ENCODE peak calls at places on chromosomes 6 and 20, in four cellular contexts. S is dorsolateral prefrontal cortex, M is mucosa of descending colon, W is pancreas. O is an unnamed sample.

GRCh38 chr20:50916257-50916656 is 15.0 kb downstream of the ADNP start:
- DNase-seq in S (no peak), M (no peak), W (no peak), O (no peak)

GRCh38 chr6:3377536-3378397 is 79.1 kb downstream of the SLC22A23 start:
- DNase-seq in S (no peak), M (peak), W (no peak), O (no peak)

GRCh38 chr6:83962592-83962991 is 71.0 kb upstream of the MRAP2 start:
- DNase-seq in S (no peak), M (no peak), W (no peak), O (no peak)

GRCh38 chr6:79466222-79466834 is 70.9 kb downstream of the LCA5 start:
- DNase-seq in S (no peak), M (no peak), W (no peak), O (no peak)

GRCh38 chr6:69789573-69789972 is 7.2 kb downstream of the LMBRD1 start:
- DNase-seq in S (no peak), M (no peak), W (no peak), O (no peak)

GRCh38 chr6:135052939-135053338 is 1.7 kb downstream of the HBS1L start:
- DNase-seq in S (no peak), M (no peak), W (no peak), O (no peak)

GRCh38 chr6:49987749-49988148 is 18.3 kb upstream of the DEFB113 start:
- DNase-seq in S (no peak), M (no peak), W (no peak), O (no peak)

GRCh38 chr20:37511605-37512275 is 9.3 kb upstream of the NNAT start:
- DNase-seq in S (no peak), M (no peak), W (no peak), O (no peak)

GRCh38 chr6:26743941-26744699 is 84.6 kb upstream of the ZNF322 start:
- DNase-seq in S (no peak), M (no peak), W (no peak), O (no peak)

GRCh38 chr6:163133017-163133416 is 281.5 kb upstream of the QKI start:
- DNase-seq in S (no peak), M (no peak), W (no peak), O (no peak)

GRCh38 chr6:146968041-146968760 is 236.0 kb upstream of the STXBP5 start:
- DNase-seq in S (no peak), M (no peak), W (no peak), O (no peak)

GRCh38 chr20:37856932-37857660 is 45.8 kb upstream of the VSTM2L start:
- DNase-seq in S (no peak), M (no peak), W (no peak), O (no peak)

GRCh38 chr6:47061631-47062300 is 19.6 kb upstream of the ADGRF1 start:
- DNase-seq in S (no peak), M (no peak), W (no peak), O (no peak)

GRCh38 chr6:52454556-52454955 is 34.4 kb downstream of the EFHC1 start:
- DNase-seq in S (no peak), M (no peak), W (no peak), O (no peak)

GRCh38 chr6:106688177-106688951 is 59.0 kb downstream of the QRSL1 start:
- DNase-seq in S (no peak), M (no peak), W (no peak), O (no peak)

DNA sequence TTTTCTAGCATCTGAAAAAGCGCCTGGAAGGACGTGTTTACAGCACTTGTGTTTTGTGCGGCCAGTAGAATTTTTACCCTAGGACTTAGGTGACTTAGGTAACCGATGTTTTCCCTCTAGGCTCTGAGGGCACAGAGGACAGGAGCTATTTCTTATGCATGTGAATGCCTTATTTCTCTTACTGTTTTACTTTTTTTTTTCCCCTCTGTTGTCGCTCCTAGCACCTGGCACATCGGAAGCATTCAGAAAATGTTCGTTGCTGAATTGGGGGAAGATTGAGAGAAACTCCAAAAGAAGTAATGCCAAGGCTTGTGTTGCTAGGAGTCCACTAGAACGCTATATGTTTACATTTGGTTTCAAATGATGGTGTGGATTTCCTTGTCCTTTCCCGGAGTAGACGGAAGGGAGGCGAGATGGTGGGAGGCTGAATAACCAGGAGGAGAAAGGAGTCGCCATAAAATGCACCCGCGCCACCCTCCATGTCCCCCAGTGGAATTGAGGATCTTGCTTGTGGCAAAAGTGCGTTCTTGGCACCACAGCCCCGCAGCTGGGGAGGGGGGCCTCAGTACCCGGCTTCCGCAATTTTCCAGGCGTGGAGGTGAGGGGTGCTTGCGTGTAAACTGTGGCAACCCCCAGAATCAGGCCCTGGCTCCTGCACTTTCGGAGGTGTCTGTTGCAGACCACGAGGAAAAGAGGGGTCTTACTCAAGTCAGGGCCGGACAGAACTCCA is 6.8 kb downstream of the OLIG3 start:
- DNase-seq in S (no peak), M (no peak), W (peak), O (no peak)
- H3K4me3 ChIP-seq in S (no peak), M (no peak), W (no peak), O (no peak)

GRCh38 chr6:88133718-88134117 is 32.4 kb downstream of the CNR1 start:
- DNase-seq in S (no peak), M (no peak), W (no peak), O (no peak)

GRCh38 chr6:88137915-88138314 is 28.2 kb downstream of the CNR1 start:
- DNase-seq in S (no peak), M (no peak), W (no peak), O (no peak)

GRCh38 chr6:88135578-88136114 is 30.5 kb downstream of the CNR1 start:
- DNase-seq in S (no peak), M (no peak), W (no peak), O (no peak)

GRCh38 chr6:88134575-88134974 is 31.6 kb downstream of the CNR1 start:
- DNase-seq in S (no peak), M (no peak), W (no peak), O (no peak)
- H3K4me3 ChIP-seq in S (no peak), M (no peak), W (no peak), O (no peak)

GRCh38 chr20:4013041-4013440 is 2.3 kb downstream of the RNF24 start:
- DNase-seq in S (no peak), M (no peak), W (no peak), O (no peak)
- H3K4me3 ChIP-seq in S (peak), M (no peak), W (no peak), O (no peak)

DNA sequence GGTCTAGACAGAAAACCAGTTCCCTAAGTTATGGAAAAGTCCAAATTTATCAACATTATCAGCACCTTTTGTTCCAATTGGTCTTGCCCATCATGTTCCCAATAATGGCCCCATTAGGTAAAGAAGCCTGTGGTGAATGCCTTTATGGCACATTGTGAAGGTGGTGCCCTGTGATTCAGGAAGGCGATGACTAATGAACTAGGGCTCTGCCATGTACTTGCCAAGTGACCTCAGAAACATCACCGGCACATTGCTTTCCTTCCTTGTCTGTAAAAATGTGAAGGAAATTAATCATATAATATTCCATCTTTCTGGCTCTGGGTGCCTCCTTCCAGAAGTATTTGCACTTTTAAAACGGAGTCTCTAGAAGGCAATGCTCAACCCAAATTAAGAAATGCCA is 132.3 kb downstream of the UNC5CL start:
- DNase-seq in S (no peak), M (no peak), W (no peak), O (no peak)
- H3K4me3 ChIP-seq in S (no peak), M (no peak), W (no peak), O (no peak)

GRCh38 chr6:138456393-138456775 is 42.9 kb downstream of the NHSL1 start:
- DNase-seq in S (no peak), M (no peak), W (no peak), O (no peak)

GRCh38 chr6:138454976-138455706 is 44.2 kb downstream of the NHSL1 start:
- DNase-seq in S (no peak), M (peak), W (no peak), O (no peak)

GRCh38 chr6:138451043-138451442 is 47.0 kb downstream of the HEBP2 start:
- DNase-seq in S (no peak), M (no peak), W (no peak), O (no peak)

GRCh38 chr6:138450445-138450844 is 46.4 kb downstream of the HEBP2 start:
- DNase-seq in S (no peak), M (no peak), W (no peak), O (no peak)

DNA sequence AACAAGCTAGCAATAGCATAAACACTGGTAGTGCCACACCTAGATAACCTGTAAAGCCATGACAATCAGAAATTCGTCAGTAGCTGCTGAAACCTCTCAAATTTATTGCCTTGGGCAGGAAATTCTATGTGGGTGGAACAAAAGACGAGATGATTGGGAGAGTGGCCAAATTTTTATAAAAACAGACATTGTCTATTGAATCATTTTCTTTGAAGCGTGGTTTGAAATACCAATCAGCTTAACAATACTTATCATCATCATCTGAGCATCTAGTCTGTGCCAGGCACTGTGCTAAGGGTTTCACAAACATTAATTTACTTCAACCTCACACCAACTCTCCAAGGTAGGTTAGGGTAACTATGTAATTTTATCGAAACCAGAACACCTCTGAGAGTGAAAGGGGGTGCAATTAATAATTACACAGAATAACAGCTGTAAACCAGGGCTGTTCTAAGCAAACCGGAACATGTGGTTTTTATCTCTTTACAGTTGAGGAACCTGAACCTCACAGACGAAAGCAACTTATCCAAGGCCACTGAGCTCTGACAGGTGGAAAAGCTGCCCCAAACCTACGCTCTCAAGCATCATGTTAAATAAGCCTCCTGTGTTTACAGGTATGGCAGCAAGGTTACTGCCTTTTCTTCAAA is 43.4 kb downstream of the NHSL1 start:
- DNase-seq in S (no peak), M (no peak), W (no peak), O (no peak)
- H3K4me3 ChIP-seq in S (no peak), M (no peak), W (no peak), O (no peak)

DNA sequence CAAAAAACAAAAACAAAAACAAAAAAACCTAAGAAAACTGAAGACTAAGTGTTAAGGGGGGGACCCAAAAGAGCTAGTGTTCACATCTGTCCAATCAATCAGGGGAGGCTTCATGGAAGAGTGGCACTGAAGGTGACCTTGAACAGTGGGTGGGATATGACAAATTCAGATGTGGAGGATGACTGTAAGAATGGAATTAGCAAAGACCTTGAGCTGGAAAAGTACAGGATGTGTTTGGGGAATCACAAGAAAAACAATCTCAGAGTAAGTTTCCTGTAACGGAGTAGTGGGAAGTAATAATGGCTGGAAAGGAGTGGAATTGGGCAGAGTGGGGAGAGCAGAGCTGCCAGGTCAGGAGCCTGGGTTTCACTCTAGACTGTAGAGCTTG is 2.9 kb upstream of the IER3 start:
- DNase-seq in S (no peak), M (no peak), W (no peak), O (no peak)
- H3K4me3 ChIP-seq in S (no peak), M (no peak), W (no peak), O (no peak)

GRCh38 chr20:48583801-48584200 is 244.0 kb downstream of the PREX1 start:
- DNase-seq in S (no peak), M (no peak), W (no peak), O (no peak)
- H3K4me3 ChIP-seq in S (no peak), M (no peak), W (no peak), O (no peak)

GRCh38 chr6:35242486-35242885 is 17.0 kb upstream of the ZNF76 start:
- DNase-seq in S (no peak), M (no peak), W (no peak), O (no peak)

GRCh38 chr6:35240838-35241801 is 18.4 kb upstream of the ZNF76 start:
- DNase-seq in S (peak), M (peak), W (peak), O (peak)

GRCh38 chr6:35237466-35237865 is 22.1 kb upstream of the ZNF76 start:
- DNase-seq in S (no peak), M (no peak), W (no peak), O (peak)

GRCh38 chr6:35236223-35236622 is 22.5 kb downstream of the SCUBE3 start:
- DNase-seq in S (no peak), M (no peak), W (no peak), O (peak)

DNA sequence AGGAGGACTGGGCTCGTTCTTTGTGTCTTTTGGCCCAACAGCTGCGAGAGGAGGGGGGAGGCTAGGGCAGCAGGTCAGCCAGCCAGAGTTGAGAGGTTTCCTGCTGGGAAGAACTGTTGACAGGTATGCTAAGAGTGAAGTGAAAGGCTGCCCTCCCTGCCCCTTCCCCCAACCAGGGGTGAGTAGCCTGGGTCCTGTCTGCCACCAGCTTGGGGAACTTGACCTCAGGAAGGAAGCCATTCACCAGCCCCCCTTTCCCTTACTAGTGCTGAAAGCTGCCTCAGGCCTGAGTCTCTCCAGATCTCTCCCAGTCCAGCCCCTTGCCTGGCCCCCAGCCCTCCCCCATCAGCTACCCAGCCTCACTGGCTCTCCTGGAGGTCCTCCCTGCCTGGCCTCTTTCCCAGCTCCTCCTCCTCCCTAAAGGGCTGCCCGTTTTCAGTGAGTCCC is 20.7 kb upstream of the ZNF76 start:
- DNase-seq in S (no peak), M (no peak), W (no peak), O (peak)
- H3K4me3 ChIP-seq in S (no peak), M (no peak), W (no peak), O (no peak)

DNA sequence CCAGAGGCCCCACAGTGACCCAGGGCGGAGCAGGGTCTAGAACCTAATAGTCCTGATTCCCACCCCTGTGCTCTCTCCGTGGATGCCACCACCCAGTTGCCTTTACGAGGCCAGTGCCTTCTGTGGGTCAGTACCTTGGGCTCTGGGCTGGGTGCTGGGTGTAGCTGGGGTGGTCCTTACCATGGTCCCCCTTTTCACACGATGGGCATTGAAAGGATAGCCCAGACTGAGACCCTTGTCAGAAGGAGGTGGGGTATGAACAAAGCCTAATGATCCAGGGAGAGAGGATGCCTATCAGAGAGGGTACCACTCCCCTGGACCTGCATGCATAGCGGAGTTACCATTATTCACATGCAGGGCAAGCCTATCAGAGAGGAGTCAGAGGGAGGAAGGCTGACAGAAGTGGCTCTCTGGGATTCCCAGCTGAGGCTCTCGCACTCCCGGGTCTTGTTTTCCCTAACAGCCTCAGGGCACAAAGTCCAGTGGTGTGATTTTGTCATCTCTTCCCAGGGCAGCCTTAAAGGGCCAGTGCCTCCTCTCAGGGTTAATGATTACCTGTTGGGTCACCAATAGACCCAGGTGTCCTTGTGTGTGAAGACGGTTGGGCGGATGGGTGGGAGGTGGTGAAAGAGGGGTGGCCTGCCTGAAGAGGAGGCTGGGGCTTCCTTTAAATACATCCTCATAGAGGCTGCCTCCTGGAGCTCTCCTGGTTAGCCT is 36.2 kb downstream of the VEGFA start:
- DNase-seq in S (no peak), M (peak), W (no peak), O (no peak)
- H3K4me3 ChIP-seq in S (no peak), M (no peak), W (no peak), O (no peak)

GRCh38 chr20:44153636-44154043 is 33.3 kb downstream of the JPH2 start:
- DNase-seq in S (no peak), M (no peak), W (no peak), O (no peak)
- H3K4me3 ChIP-seq in S (no peak), M (no peak), W (no peak), O (no peak)